ENCODE peak calls at places on chromosomes 4 and X, in ten cellular contexts. D is kidney glomerular epithelial cell, X is globus pallidus, R is upper lobe of right lung, W is nucleus accumbens, Q is NCI-H1694 treated with DMSO at 0.1 percent for 48 hours, U is fibroblast of pulmonary artery, S is fibroblast of mammary gland, T is AG04450, A is endothelial cell. C is an unnamed sample.
A peak's percentile ranks its signal among the peaks of the same experiment; 100 is the strongest.

GRCh38 chr4:139959398-139959797 is 194.6 kb downstream of the MAML3 start:
- DNase-seq in S (no peak), W (no peak), D (no peak), A (no peak), R (no peak), U (no peak), X (no peak), Q (no peak), T (no peak), C (no peak)

GRCh38 chr4:150569384-150569987 is 12.5 kb upstream of the MAB21L2 start:
- DNase-seq in S (peak; percentile 83), T (no peak), W (no peak), X (no peak), U (peak; percentile 38), Q (peak; percentile 9), R (no peak), A (no peak), D (peak; percentile 53), C (no peak)

GRCh38 chrX:39716802-39717540 is 380.8 kb downstream of the BCOR start:
- DNase-seq in R (no peak), D (no peak), W (no peak), T (no peak), Q (no peak), S (no peak), A (no peak), X (no peak), U (no peak), C (no peak)

GRCh38 chrX:153981771-153982533 is 9.4 kb downstream of the TMEM187 start:
- DNase-seq in D (no peak), U (no peak), X (peak; percentile 34), W (no peak), S (peak; percentile 40), A (no peak), Q (no peak), R (peak; percentile 71), T (no peak), C (peak; percentile 48)

GRCh38 chr4:100633269-100633668 is 115.4 kb upstream of the EMCN start:
- DNase-seq in S (no peak), X (no peak), W (no peak), D (no peak), A (no peak), U (no peak), R (no peak), Q (no peak), T (no peak), C (no peak)

GRCh38 chr4:186931519-186931918 is 207.9 kb upstream of the FAT1 start:
- DNase-seq in U (peak; percentile 33), S (peak; percentile 77), T (no peak), W (no peak), A (no peak), Q (no peak), D (no peak), R (no peak), X (no peak), C (no peak)

GRCh38 chr4:891747-892146 is 40.4 kb downstream of the GAK start:
- DNase-seq in D (no peak), Q (no peak), T (no peak), R (no peak), U (peak; percentile 10), S (peak; percentile 12), W (no peak), A (peak; percentile 17), X (no peak), C (no peak)

GRCh38 chr4:2537011-2537830 is 774 bp downstream of the FAM193A start:
- DNase-seq in S (peak; percentile 20), U (peak; percentile 23), X (peak; percentile 26), Q (no peak), D (peak; percentile 6), R (peak; percentile 86), A (peak; percentile 49), T (no peak), W (peak; percentile 46), C (no peak)

GRCh38 chr4:119299221-119300071 is 22.5 kb downstream of the FABP2 start:
- DNase-seq in R (no peak), X (peak; percentile 12), A (no peak), U (peak; percentile 18), D (no peak), S (peak; percentile 42), Q (no peak), T (no peak), W (no peak), C (no peak)

GRCh38 chr4:8383016-8383415 is 57.5 kb downstream of the ACOX3 start:
- DNase-seq in D (no peak), T (no peak), Q (peak; percentile 12), A (no peak), S (no peak), R (no peak), W (no peak), U (no peak), X (no peak), C (no peak)

GRCh38 chr4:148854203-148854602 is 412.0 kb upstream of the NR3C2 start:
- DNase-seq in R (no peak), A (no peak), W (no peak), U (no peak), T (no peak), Q (no peak), X (no peak), S (no peak), D (peak; percentile 63), C (no peak)

GRCh38 chrX:136146614-136147319 is 566 bp upstream of the FHL1 start:
- DNase-seq in R (no peak), S (no peak), A (no peak), D (no peak), T (no peak), W (peak; percentile 36), Q (no peak), U (no peak), X (no peak), C (peak; percentile 71)

GRCh38 chrX:13622565-13622964 is 30.4 kb upstream of the TCEANC start:
- DNase-seq in S (peak; percentile 7), X (no peak), D (no peak), T (no peak), W (no peak), A (no peak), Q (no peak), U (peak; percentile 13), R (no peak), C (no peak)

GRCh38 chr4:25343671-25344070 is 31.1 kb downstream of the ZCCHC4 start:
- DNase-seq in A (no peak), X (no peak), Q (no peak), U (peak; percentile 5), D (peak; percentile 39), T (no peak), R (no peak), S (no peak), W (no peak), C (no peak)

GRCh38 chr4:74190332-74190731 is 32.4 kb downstream of the MTHFD2L start:
- DNase-seq in W (no peak), X (no peak), T (no peak), R (no peak), D (no peak), S (no peak), U (no peak), A (no peak), Q (no peak), C (no peak)

GRCh38 chr4:98659106-98659592 is 738 bp upstream of the TSPAN5 start:
- DNase-seq in X (no peak), A (peak; percentile 18), Q (no peak), T (no peak), U (peak; percentile 54), R (no peak), D (peak; percentile 20), S (peak; percentile 67), W (no peak), C (no peak)

GRCh38 chrX:103889216-103889615 is 57.2 kb upstream of the RAB9B start:
- DNase-seq in X (no peak), U (no peak), R (no peak), A (no peak), W (no peak), S (no peak), T (no peak), D (no peak), Q (no peak), C (no peak)

GRCh38 chrX:151982217-151982616 is 7.7 kb upstream of the GABRE start:
- DNase-seq in X (no peak), R (no peak), W (no peak), A (no peak), Q (no peak), S (peak; percentile 85), T (peak; percentile 11), U (peak; percentile 75), D (no peak), C (peak; percentile 7)

GRCh38 chr4:182101618-182102017 is 141.6 kb upstream of the TENM3 start:
- DNase-seq in U (no peak), S (no peak), X (no peak), R (no peak), T (no peak), D (no peak), Q (no peak), A (no peak), W (no peak), C (no peak)

GRCh38 chr4:183541081-183542045 is 36.5 kb downstream of the ING2 start:
- DNase-seq in U (peak; percentile 35), T (peak; percentile 8), X (no peak), S (peak; percentile 16), W (no peak), R (no peak), D (no peak), Q (no peak), A (no peak), C (peak; percentile 6)

GRCh38 chr4:173040200-173040599 is 128.4 kb upstream of the GALNT7 start:
- DNase-seq in D (peak; percentile 95), S (no peak), W (no peak), T (no peak), U (peak; percentile 54), R (no peak), X (peak; percentile 16), Q (no peak), A (no peak), C (no peak)

GRCh38 chrX:45806410-45807121 is 605.9 kb upstream of the DIPK2B start:
- DNase-seq in Q (no peak), R (no peak), W (no peak), T (no peak), A (no peak), U (peak; percentile 80), S (peak; percentile 97), X (no peak), D (peak; percentile 31), C (no peak)

GRCh38 chrX:115562492-115562872 is 1.5 kb downstream of the PLS3 start:
- DNase-seq in S (peak; percentile 31), R (no peak), Q (no peak), U (peak; percentile 70), A (no peak), D (no peak), X (peak; percentile 54), W (no peak), T (no peak), C (no peak)

GRCh38 chr4:40971346-40971745 is 221.6 kb downstream of the NSUN7 start:
- DNase-seq in T (no peak), Q (no peak), S (no peak), A (no peak), W (no peak), D (no peak), X (no peak), U (no peak), R (no peak), C (no peak)

GRCh38 chr4:76744253-76744921 is 153.6 kb downstream of the SOWAHB start:
- DNase-seq in X (no peak), W (no peak), R (no peak), T (no peak), A (no peak), S (peak; percentile 47), U (peak; percentile 84), D (peak; percentile 45), Q (no peak), C (no peak)

GRCh38 chr4:121736735-121737351 is 28.1 kb downstream of the SMIM43 start:
- DNase-seq in U (peak; percentile 77), S (peak; percentile 73), X (peak; percentile 11), A (peak; percentile 48), R (no peak), T (no peak), D (peak; percentile 34), Q (no peak), W (no peak), C (no peak)

GRCh38 chr4:99790796-99791617 is 25.6 kb upstream of the DAPP1 start:
- DNase-seq in X (no peak), S (peak; percentile 61), A (no peak), U (peak; percentile 13), D (no peak), R (no peak), T (no peak), Q (no peak), W (no peak), C (no peak)

GRCh38 chrX:50430917-50431316 is 39.7 kb downstream of the DGKK start:
- DNase-seq in W (no peak), X (no peak), S (peak; percentile 7), U (no peak), A (no peak), D (no peak), Q (no peak), T (no peak), R (no peak), C (no peak)

C was measured in NCI-H2227 treated with DMSO at 0.1 percent for 48 hours.